ENCODE peak calls at places on chromosome 10, in six cellular contexts. One of them, this sample, is unnamed.
A peak's percentile ranks its signal among the peaks of the same experiment; 100 is the strongest.

GRCh38 chr10:104441601-104442000 is 88.0 kb downstream of the CFAP58 start:
- DNase-seq in A549: no peak
- DNase-seq in GM12878: no peak
- DNase-seq in HepG2: no peak
- DNase-seq in H1: no peak
- DNase-seq in K562: no peak
- DNase-seq in this sample: no peak

GRCh38 chr10:21505711-21506278 is 19.7 kb downstream of the SKIDA1 start:
- DNase-seq in A549: no peak
- DNase-seq in GM12878: no peak
- DNase-seq in HepG2: peak; percentile 91
- DNase-seq in H1: no peak
- DNase-seq in K562: no peak
- DNase-seq in this sample: peak; percentile 67

GRCh38 chr10:68871105-68871711 is 29.9 kb upstream of the DDX50 start:
- DNase-seq in A549: no peak
- DNase-seq in GM12878: no peak
- DNase-seq in HepG2: peak; percentile 16
- DNase-seq in H1: no peak
- DNase-seq in K562: peak; percentile 36
- DNase-seq in this sample: no peak

GRCh38 chr10:110625951-110626855 is 17.9 kb upstream of the RBM20 start:
- DNase-seq in A549: no peak
- DNase-seq in GM12878: no peak
- DNase-seq in HepG2: no peak
- DNase-seq in H1: no peak
- DNase-seq in K562: no peak
- DNase-seq in this sample: no peak

GRCh38 chr10:31136951-31137885 is 105.6 kb upstream of the ZNF438 start:
- DNase-seq in A549: no peak
- DNase-seq in GM12878: no peak
- DNase-seq in HepG2: no peak
- DNase-seq in H1: no peak
- DNase-seq in K562: no peak
- DNase-seq in this sample: no peak

GRCh38 chr10:101867931-101868330 is 24.3 kb upstream of the KCNIP2 start:
- DNase-seq in A549: no peak
- DNase-seq in GM12878: no peak
- DNase-seq in HepG2: no peak
- DNase-seq in H1: no peak
- DNase-seq in K562: no peak
- DNase-seq in this sample: no peak

GRCh38 chr10:80161321-80162084 is 29.0 kb downstream of the PLAC9 start:
- DNase-seq in A549: no peak
- DNase-seq in GM12878: no peak
- DNase-seq in HepG2: peak; percentile 55
- DNase-seq in H1: peak; percentile 59
- DNase-seq in K562: peak; percentile 52
- DNase-seq in this sample: peak; percentile 50

GRCh38 chr10:73289958-73290357 is 37.5 kb upstream of the MRPS16 start:
- DNase-seq in A549: no peak
- DNase-seq in GM12878: no peak
- DNase-seq in HepG2: no peak
- DNase-seq in H1: no peak
- DNase-seq in K562: no peak
- DNase-seq in this sample: no peak

GRCh38 chr10:91389636-91390512 is 20.3 kb upstream of the HECTD2 start:
- DNase-seq in A549: peak; percentile 16
- DNase-seq in GM12878: no peak
- DNase-seq in HepG2: peak; percentile 54
- DNase-seq in H1: no peak
- DNase-seq in K562: peak; percentile 22
- DNase-seq in this sample: peak; percentile 31

GRCh38 chr10:12727832-12728215 is 273.7 kb downstream of the CCDC3 start:
- DNase-seq in A549: no peak
- DNase-seq in GM12878: no peak
- DNase-seq in HepG2: no peak
- DNase-seq in H1: no peak
- DNase-seq in K562: no peak
- DNase-seq in this sample: no peak

GRCh38 chr10:123621910-123622309 is 44.2 kb upstream of the GPR26 start:
- DNase-seq in A549: no peak
- DNase-seq in GM12878: no peak
- DNase-seq in HepG2: no peak
- DNase-seq in H1: no peak
- DNase-seq in K562: no peak
- DNase-seq in this sample: no peak

GRCh38 chr10:13816195-13816926 is 229.6 kb downstream of the PRPF18 start:
- DNase-seq in A549: no peak
- DNase-seq in GM12878: no peak
- DNase-seq in HepG2: no peak
- DNase-seq in H1: no peak
- DNase-seq in K562: no peak
- DNase-seq in this sample: no peak

GRCh38 chr10:50622497-50623298 is 1.1 kb downstream of the SGMS1 start:
- DNase-seq in A549: peak; percentile 46
- DNase-seq in GM12878: no peak
- DNase-seq in HepG2: no peak
- DNase-seq in H1: no peak
- DNase-seq in K562: peak; percentile 37
- DNase-seq in this sample: peak; percentile 50

GRCh38 chr10:107413971-107414370 is 249.5 kb upstream of the SORCS1 start:
- DNase-seq in A549: no peak
- DNase-seq in GM12878: no peak
- DNase-seq in HepG2: no peak
- DNase-seq in H1: no peak
- DNase-seq in K562: no peak
- DNase-seq in this sample: no peak

GRCh38 chr10:34089294-34089693 is 725.8 kb downstream of the PARD3 start:
- DNase-seq in A549: no peak
- DNase-seq in GM12878: no peak
- DNase-seq in HepG2: no peak
- DNase-seq in H1: no peak
- DNase-seq in K562: no peak
- DNase-seq in this sample: no peak

GRCh38 chr10:110504111-110504735 is 6.5 kb downstream of the DUSP5 start:
- DNase-seq in A549: no peak
- DNase-seq in GM12878: peak; percentile 93
- DNase-seq in HepG2: no peak
- DNase-seq in H1: no peak
- DNase-seq in K562: peak; percentile 44
- DNase-seq in this sample: no peak

GRCh38 chr10:104332243-104333036 is 5.8 kb downstream of the ITPRIP start:
- DNase-seq in A549: no peak
- DNase-seq in GM12878: no peak
- DNase-seq in HepG2: no peak
- DNase-seq in H1: no peak
- DNase-seq in K562: peak; percentile 27
- DNase-seq in this sample: no peak

GRCh38 chr10:103493362-103493871 is at the start of gene NEURL1:
- DNase-seq in A549: no peak
- DNase-seq in GM12878: no peak
- DNase-seq in HepG2: no peak
- DNase-seq in H1: peak; percentile 73
- DNase-seq in K562: peak; percentile 25
- DNase-seq in this sample: peak; percentile 85

GRCh38 chr10:44985175-44985681 is 6.6 kb upstream of the DEPP1 start:
- DNase-seq in A549: no peak
- DNase-seq in GM12878: no peak
- DNase-seq in HepG2: no peak
- DNase-seq in H1: no peak
- DNase-seq in K562: no peak
- DNase-seq in this sample: no peak

GRCh38 chr10:70122742-70123141 is 9.9 kb downstream of the AIFM2 start:
- DNase-seq in A549: no peak
- DNase-seq in GM12878: no peak
- DNase-seq in HepG2: no peak
- DNase-seq in H1: no peak
- DNase-seq in K562: no peak
- DNase-seq in this sample: no peak

GRCh38 chr10:14823966-14824365 is 13.9 kb downstream of the CDNF start:
- DNase-seq in A549: no peak
- DNase-seq in GM12878: no peak
- DNase-seq in HepG2: no peak
- DNase-seq in H1: no peak
- DNase-seq in K562: no peak
- DNase-seq in this sample: no peak
- TF ChIP-seq CHD2 in A549: no peak
- TF ChIP-seq CHD2 in GM12878: no peak
- TF ChIP-seq CHD2 in HepG2: no peak
- TF ChIP-seq CHD2 in H1: no peak
- TF ChIP-seq CHD2 in K562: no peak
- TF ChIP-seq CHD2 in this sample: no peak

GRCh38 chr10:118944959-118945622 is 84.4 kb upstream of the NANOS1 start:
- DNase-seq in A549: no peak
- DNase-seq in GM12878: no peak
- DNase-seq in HepG2: no peak
- DNase-seq in H1: no peak
- DNase-seq in K562: no peak
- DNase-seq in this sample: no peak
- TF ChIP-seq CHD2 in A549: no peak
- TF ChIP-seq CHD2 in GM12878: no peak
- TF ChIP-seq CHD2 in HepG2: no peak
- TF ChIP-seq CHD2 in H1: no peak
- TF ChIP-seq CHD2 in K562: no peak
- TF ChIP-seq CHD2 in this sample: no peak

GRCh38 chr10:29734980-29735627 is 100.3 kb upstream of the SVIL start:
- DNase-seq in A549: peak; percentile 40
- DNase-seq in GM12878: no peak
- DNase-seq in HepG2: no peak
- DNase-seq in H1: peak; percentile 70
- DNase-seq in K562: no peak
- DNase-seq in this sample: peak; percentile 82

GRCh38 chr10:29737209-29737565 is 102.4 kb upstream of the SVIL start:
- DNase-seq in A549: no peak
- DNase-seq in GM12878: no peak
- DNase-seq in HepG2: no peak
- DNase-seq in H1: no peak
- DNase-seq in K562: no peak
- DNase-seq in this sample: no peak

GRCh38 chr10:29734640-29734979 is 99.8 kb upstream of the SVIL start:
- DNase-seq in A549: no peak
- DNase-seq in GM12878: no peak
- DNase-seq in HepG2: no peak
- DNase-seq in H1: no peak
- DNase-seq in K562: no peak
- DNase-seq in this sample: no peak

GRCh38 chr10:29735628-29736324 is 101.0 kb upstream of the SVIL start:
- DNase-seq in A549: peak; percentile 95
- DNase-seq in GM12878: no peak
- DNase-seq in HepG2: peak; percentile 61
- DNase-seq in H1: peak; percentile 94
- DNase-seq in K562: peak; percentile 90
- DNase-seq in this sample: peak; percentile 97

DNA sequence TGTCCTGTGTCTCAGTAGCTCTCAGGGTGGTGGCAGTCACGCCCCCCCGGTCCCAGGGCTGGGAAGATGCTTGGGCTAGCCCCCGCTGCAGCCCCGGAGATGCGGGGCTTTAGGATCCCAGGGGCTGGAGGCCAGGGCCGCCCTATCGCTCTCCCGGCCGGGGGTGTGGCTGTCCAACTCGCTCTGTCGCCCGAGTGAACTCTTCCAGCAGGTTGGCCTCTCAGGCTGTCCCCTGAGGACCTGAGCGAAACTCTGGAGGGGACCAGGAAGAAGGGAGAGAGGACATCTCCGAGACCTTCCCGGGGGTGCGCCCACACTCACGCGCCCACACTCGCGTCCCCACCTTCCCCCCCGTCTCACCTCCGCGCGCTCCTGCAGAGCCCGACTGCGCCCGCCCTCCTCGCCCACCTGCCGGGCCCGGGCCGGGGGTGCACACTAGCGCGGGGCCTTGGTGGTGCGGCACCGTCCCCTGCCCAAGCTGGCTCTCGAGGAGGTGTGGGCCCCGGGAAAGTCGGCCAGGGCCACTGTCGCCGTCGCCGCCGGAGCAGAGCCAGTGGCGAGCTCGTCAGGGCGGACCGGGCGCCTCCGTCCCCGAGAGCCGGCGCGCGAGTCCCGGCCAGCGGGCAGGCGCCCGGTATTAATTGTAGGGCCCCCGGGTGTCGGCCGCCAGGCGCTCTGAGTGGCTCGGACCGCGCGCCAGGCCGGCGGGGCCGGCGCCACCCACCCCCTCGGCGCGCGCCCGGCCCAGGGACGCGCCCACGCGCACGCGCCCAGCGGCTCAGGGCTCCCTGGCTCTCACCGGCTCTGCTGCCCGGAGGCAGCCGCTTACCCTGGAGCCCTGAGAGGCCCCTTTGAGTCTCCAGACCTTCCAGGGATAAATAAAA is 101.8 kb upstream of the SVIL start:
- DNase-seq in A549: peak; percentile 81
- DNase-seq in GM12878: no peak
- DNase-seq in HepG2: no peak
- DNase-seq in H1: peak; percentile 74
- DNase-seq in K562: no peak
- DNase-seq in this sample: peak; percentile 87
- TF ChIP-seq CHD2 in A549: no peak
- TF ChIP-seq CHD2 in GM12878: no peak
- TF ChIP-seq CHD2 in HepG2: no peak
- TF ChIP-seq CHD2 in H1: no peak
- TF ChIP-seq CHD2 in K562: no peak
- TF ChIP-seq CHD2 in this sample: no peak

GRCh38 chr10:89470628-89471027 is 56.3 kb downstream of the IFIT5 start:
- DNase-seq in A549: no peak
- DNase-seq in GM12878: no peak
- DNase-seq in HepG2: no peak
- DNase-seq in H1: no peak
- DNase-seq in K562: no peak
- DNase-seq in this sample: no peak
- TF ChIP-seq CHD2 in A549: no peak
- TF ChIP-seq CHD2 in GM12878: no peak
- TF ChIP-seq CHD2 in HepG2: no peak
- TF ChIP-seq CHD2 in H1: no peak
- TF ChIP-seq CHD2 in K562: no peak
- TF ChIP-seq CHD2 in this sample: no peak

This sample was measured in SK-N-SH.